ENCODE peak calls at places on chromosomes 12 and 14, in four cellular contexts. U is posterior cingulate gyrus, R is pulmonary artery endothelial cell, K is Peyer's patch. X is an unnamed sample.

GRCh38 chr14:58014778-58015177 is 137.2 kb downstream of the ARMH4 start:
- DNase-seq in U (no peak), R (no peak), K (no peak), X (no peak)

GRCh38 chr12:7060353-7060954 is at the start of gene C1S:
- DNase-seq in U (no peak), R (peak), K (no peak), X (no peak)

GRCh38 chr14:61652526-61653262 is 42.6 kb upstream of the HIF1A start:
- DNase-seq in U (no peak), R (no peak), K (no peak), X (no peak)

GRCh38 chr12:122403115-122403770 is 19.2 kb downstream of the CLIP1 start:
- DNase-seq in U (no peak), R (no peak), K (no peak), X (no peak)

GRCh38 chr12:100987552-100988277 is 193.1 kb downstream of the ANO4 start:
- DNase-seq in U (no peak), R (no peak), K (no peak), X (no peak)

GRCh38 chr12:10717410-10717809 is 5.7 kb downstream of the YBX3 start:
- DNase-seq in U (no peak), R (peak), K (no peak), X (no peak)

GRCh38 chr12:132154341-132154761 is 10.1 kb downstream of the NOC4L start:
- DNase-seq in U (no peak), R (no peak), K (no peak), X (no peak)

GRCh38 chr12:117134059-117134458 is 34.8 kb upstream of the TESC start:
- DNase-seq in U (no peak), R (no peak), K (no peak), X (no peak)

GRCh38 chr12:6676962-6677361 is 12.2 kb downstream of the ZNF384 start:
- DNase-seq in U (no peak), R (no peak), K (no peak), X (no peak)

GRCh38 chr12:53805801-53806200 is 54.0 kb upstream of the CISTR start:
- DNase-seq in U (no peak), R (no peak), K (no peak), X (no peak)